ENCODE peak calls at places on chromosomes 13 and 19, in five cellular contexts. One of them, this sample, is unnamed.
A peak's percentile ranks its signal among the peaks of the same experiment; 100 is the strongest.

GRCh38 chr13:35499131-35500051 is 22.9 kb upstream of the MAB21L1 start:
- DNase-seq in CD4-positive, alpha-beta T cell: no peak
- DNase-seq in heart right ventricle: no peak
- DNase-seq in dorsolateral prefrontal cortex: no peak
- DNase-seq in adrenal gland: no peak
- DNase-seq in this sample: no peak

GRCh38 chr13:74681891-74682290 is 547.7 kb upstream of the KLF12 start:
- DNase-seq in CD4-positive, alpha-beta T cell: no peak
- DNase-seq in heart right ventricle: no peak
- DNase-seq in dorsolateral prefrontal cortex: no peak
- DNase-seq in adrenal gland: no peak
- DNase-seq in this sample: no peak

GRCh38 chr19:3287814-3288213 is 63.4 kb downstream of the CELF5 start:
- DNase-seq in CD4-positive, alpha-beta T cell: no peak
- DNase-seq in heart right ventricle: no peak
- DNase-seq in dorsolateral prefrontal cortex: no peak
- DNase-seq in adrenal gland: no peak
- DNase-seq in this sample: no peak

GRCh38 chr19:366951-367350 is 22.4 kb upstream of the MIER2 start:
- DNase-seq in CD4-positive, alpha-beta T cell: no peak
- DNase-seq in heart right ventricle: no peak
- DNase-seq in dorsolateral prefrontal cortex: no peak
- DNase-seq in adrenal gland: no peak
- DNase-seq in this sample: no peak

GRCh38 chr19:49011194-49011593 is 5.7 kb downstream of the LHB start:
- DNase-seq in CD4-positive, alpha-beta T cell: no peak
- DNase-seq in heart right ventricle: no peak
- DNase-seq in dorsolateral prefrontal cortex: no peak
- DNase-seq in adrenal gland: no peak
- DNase-seq in this sample: no peak

GRCh38 chr19:18208098-18208951 is 4.5 kb upstream of the RAB3A start:
- DNase-seq in CD4-positive, alpha-beta T cell: peak; percentile 49
- DNase-seq in heart right ventricle: peak; percentile 54
- DNase-seq in dorsolateral prefrontal cortex: no peak
- DNase-seq in adrenal gland: peak; percentile 50
- DNase-seq in this sample: no peak

GRCh38 chr19:10431943-10432735 is 11.8 kb downstream of the PDE4A start:
- DNase-seq in CD4-positive, alpha-beta T cell: peak; percentile 59
- DNase-seq in heart right ventricle: peak; percentile 82
- DNase-seq in dorsolateral prefrontal cortex: no peak
- DNase-seq in adrenal gland: peak; percentile 62
- DNase-seq in this sample: peak; percentile 72

GRCh38 chr19:4284176-4284958 is 5.3 kb downstream of the SHD start:
- DNase-seq in CD4-positive, alpha-beta T cell: no peak
- DNase-seq in heart right ventricle: no peak
- DNase-seq in dorsolateral prefrontal cortex: no peak
- DNase-seq in adrenal gland: no peak
- DNase-seq in this sample: no peak

GRCh38 chr13:82833928-82834327 is 1048.3 kb downstream of the SLITRK1 start:
- DNase-seq in CD4-positive, alpha-beta T cell: no peak
- DNase-seq in heart right ventricle: no peak
- DNase-seq in dorsolateral prefrontal cortex: no peak
- DNase-seq in adrenal gland: no peak
- DNase-seq in this sample: no peak

GRCh38 chr19:55536951-55537740 is at the start of gene SBK2:
- DNase-seq in CD4-positive, alpha-beta T cell: no peak
- DNase-seq in heart right ventricle: no peak
- DNase-seq in dorsolateral prefrontal cortex: no peak
- DNase-seq in adrenal gland: no peak
- DNase-seq in this sample: no peak

GRCh38 chr13:73740681-73741080 is 393.5 kb downstream of the KLF12 start:
- DNase-seq in CD4-positive, alpha-beta T cell: no peak
- DNase-seq in heart right ventricle: no peak
- DNase-seq in dorsolateral prefrontal cortex: peak; percentile 80
- DNase-seq in adrenal gland: no peak
- DNase-seq in this sample: no peak

GRCh38 chr19:29370276-29370675 is 155.5 kb upstream of the VSTM2B start:
- DNase-seq in CD4-positive, alpha-beta T cell: no peak
- DNase-seq in heart right ventricle: no peak
- DNase-seq in dorsolateral prefrontal cortex: no peak
- DNase-seq in adrenal gland: no peak
- DNase-seq in this sample: no peak

GRCh38 chr19:29375429-29376093 is 150.2 kb upstream of the VSTM2B start:
- DNase-seq in CD4-positive, alpha-beta T cell: no peak
- DNase-seq in heart right ventricle: no peak
- DNase-seq in dorsolateral prefrontal cortex: peak; percentile 11
- DNase-seq in adrenal gland: no peak
- DNase-seq in this sample: no peak

GRCh38 chr19:29372921-29373797 is 152.6 kb upstream of the VSTM2B start:
- DNase-seq in CD4-positive, alpha-beta T cell: no peak
- DNase-seq in heart right ventricle: no peak
- DNase-seq in dorsolateral prefrontal cortex: no peak
- DNase-seq in adrenal gland: no peak
- DNase-seq in this sample: no peak

GRCh38 chr19:29371766-29372415 is 153.9 kb upstream of the VSTM2B start:
- DNase-seq in CD4-positive, alpha-beta T cell: no peak
- DNase-seq in heart right ventricle: no peak
- DNase-seq in dorsolateral prefrontal cortex: no peak
- DNase-seq in adrenal gland: no peak
- DNase-seq in this sample: no peak

GRCh38 chr19:29372461-29372860 is 153.3 kb upstream of the VSTM2B start:
- DNase-seq in CD4-positive, alpha-beta T cell: no peak
- DNase-seq in heart right ventricle: no peak
- DNase-seq in dorsolateral prefrontal cortex: no peak
- DNase-seq in adrenal gland: no peak
- DNase-seq in this sample: no peak
- H3K27me3 ChIP-seq in CD4-positive, alpha-beta T cell: peaks cover 7% of the 10 kb centered on the region
- H3K27me3 ChIP-seq in heart right ventricle: no peaks in the 10 kb centered on the region
- H3K27me3 ChIP-seq in dorsolateral prefrontal cortex: no peaks in the 10 kb centered on the region
- H3K27me3 ChIP-seq in adrenal gland: no peaks in the 10 kb centered on the region
- H3K27me3 ChIP-seq in this sample: no peaks in the 10 kb centered on the region

GRCh38 chr19:8081569-8082550 is 29.3 kb downstream of the CCL25 start:
- DNase-seq in CD4-positive, alpha-beta T cell: no peak
- DNase-seq in heart right ventricle: no peak
- DNase-seq in dorsolateral prefrontal cortex: no peak
- DNase-seq in adrenal gland: no peak
- DNase-seq in this sample: no peak

GRCh38 chr19:8084152-8084551 is 31.6 kb downstream of the CCL25 start:
- DNase-seq in CD4-positive, alpha-beta T cell: no peak
- DNase-seq in heart right ventricle: no peak
- DNase-seq in dorsolateral prefrontal cortex: no peak
- DNase-seq in adrenal gland: no peak
- DNase-seq in this sample: no peak

GRCh38 chr19:8079988-8080387 is 27.4 kb downstream of the CCL25 start:
- DNase-seq in CD4-positive, alpha-beta T cell: no peak
- DNase-seq in heart right ventricle: no peak
- DNase-seq in dorsolateral prefrontal cortex: no peak
- DNase-seq in adrenal gland: no peak
- DNase-seq in this sample: no peak

GRCh38 chr19:8083141-8083540 is 30.6 kb downstream of the CCL25 start:
- DNase-seq in CD4-positive, alpha-beta T cell: no peak
- DNase-seq in heart right ventricle: no peak
- DNase-seq in dorsolateral prefrontal cortex: no peak
- DNase-seq in adrenal gland: no peak
- DNase-seq in this sample: no peak

GRCh38 chr19:8080832-8081231 is 28.3 kb downstream of the CCL25 start:
- DNase-seq in CD4-positive, alpha-beta T cell: no peak
- DNase-seq in heart right ventricle: no peak
- DNase-seq in dorsolateral prefrontal cortex: no peak
- DNase-seq in adrenal gland: no peak
- DNase-seq in this sample: no peak
- H3K27ac ChIP-seq in CD4-positive, alpha-beta T cell: no peak overlapping the region
- H3K27ac ChIP-seq in heart right ventricle: no peak overlapping the region
- H3K27ac ChIP-seq in dorsolateral prefrontal cortex: no peak overlapping the region
- H3K27ac ChIP-seq in adrenal gland: no peak overlapping the region
- H3K27ac ChIP-seq in this sample: no peak overlapping the region

GRCh38 chr13:71875823-71876222 is 8.8 kb upstream of the DACH1 start:
- DNase-seq in CD4-positive, alpha-beta T cell: no peak
- DNase-seq in heart right ventricle: no peak
- DNase-seq in dorsolateral prefrontal cortex: no peak
- DNase-seq in adrenal gland: no peak
- DNase-seq in this sample: no peak

GRCh38 chr13:71873418-71874276 is 6.6 kb upstream of the DACH1 start:
- DNase-seq in CD4-positive, alpha-beta T cell: no peak
- DNase-seq in heart right ventricle: no peak
- DNase-seq in dorsolateral prefrontal cortex: no peak
- DNase-seq in adrenal gland: no peak
- DNase-seq in this sample: no peak

GRCh38 chr13:71871844-71872243 is 4.8 kb upstream of the DACH1 start:
- DNase-seq in CD4-positive, alpha-beta T cell: no peak
- DNase-seq in heart right ventricle: no peak
- DNase-seq in dorsolateral prefrontal cortex: no peak
- DNase-seq in adrenal gland: no peak
- DNase-seq in this sample: no peak

GRCh38 chr13:71876648-71877279 is 9.8 kb upstream of the DACH1 start:
- DNase-seq in CD4-positive, alpha-beta T cell: no peak
- DNase-seq in heart right ventricle: no peak
- DNase-seq in dorsolateral prefrontal cortex: no peak
- DNase-seq in adrenal gland: no peak
- DNase-seq in this sample: no peak

GRCh38 chr13:71874490-71874889 is 7.5 kb upstream of the DACH1 start:
- DNase-seq in CD4-positive, alpha-beta T cell: no peak
- DNase-seq in heart right ventricle: no peak
- DNase-seq in dorsolateral prefrontal cortex: no peak
- DNase-seq in adrenal gland: no peak
- DNase-seq in this sample: no peak
- H3K27me3 ChIP-seq in CD4-positive, alpha-beta T cell: peaks cover 3% of the 10 kb centered on the region
- H3K27me3 ChIP-seq in heart right ventricle: no peaks in the 10 kb centered on the region
- H3K27me3 ChIP-seq in dorsolateral prefrontal cortex: peaks cover 9% of the 10 kb centered on the region
- H3K27me3 ChIP-seq in adrenal gland: no peaks in the 10 kb centered on the region
- H3K27me3 ChIP-seq in this sample: no peaks in the 10 kb centered on the region

GRCh38 chr13:98285852-98286594 is 109.0 kb upstream of the RNF113B start:
- DNase-seq in CD4-positive, alpha-beta T cell: no peak
- DNase-seq in heart right ventricle: no peak
- DNase-seq in dorsolateral prefrontal cortex: no peak
- DNase-seq in adrenal gland: no peak
- DNase-seq in this sample: no peak

GRCh38 chr13:98286814-98287213 is 109.7 kb upstream of the RNF113B start:
- DNase-seq in CD4-positive, alpha-beta T cell: no peak
- DNase-seq in heart right ventricle: no peak
- DNase-seq in dorsolateral prefrontal cortex: no peak
- DNase-seq in adrenal gland: no peak
- DNase-seq in this sample: no peak

GRCh38 chr13:98280176-98280510 is 103.1 kb upstream of the RNF113B start:
- DNase-seq in CD4-positive, alpha-beta T cell: no peak
- DNase-seq in heart right ventricle: no peak
- DNase-seq in dorsolateral prefrontal cortex: no peak
- DNase-seq in adrenal gland: no peak
- DNase-seq in this sample: no peak

GRCh38 chr13:98285317-98285716 is 108.2 kb upstream of the RNF113B start:
- DNase-seq in CD4-positive, alpha-beta T cell: no peak
- DNase-seq in heart right ventricle: no peak
- DNase-seq in dorsolateral prefrontal cortex: no peak
- DNase-seq in adrenal gland: no peak
- DNase-seq in this sample: no peak

DNA sequence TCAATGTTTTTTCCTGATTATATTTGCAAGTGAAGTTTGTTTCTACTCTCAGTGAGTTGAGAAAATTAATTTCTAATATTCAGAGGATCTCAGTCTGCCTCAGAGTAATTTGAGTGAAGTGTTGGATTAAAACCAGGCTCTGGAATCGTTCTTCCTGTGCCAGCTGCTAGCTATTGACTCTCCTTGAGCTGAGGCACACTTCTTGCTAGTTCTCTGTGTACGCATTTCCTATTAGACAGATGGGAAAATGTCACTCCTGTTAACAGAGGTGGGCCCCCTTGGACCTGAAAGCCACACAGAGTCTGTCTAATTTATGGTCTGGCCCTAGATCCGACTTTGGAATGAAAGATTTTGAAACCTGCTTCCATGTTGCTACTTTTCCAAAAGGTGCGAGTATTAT is 107.6 kb upstream of the RNF113B start:
- DNase-seq in CD4-positive, alpha-beta T cell: no peak
- DNase-seq in heart right ventricle: no peak
- DNase-seq in dorsolateral prefrontal cortex: no peak
- DNase-seq in adrenal gland: no peak
- DNase-seq in this sample: no peak
- H3K27ac ChIP-seq in CD4-positive, alpha-beta T cell: no peak overlapping the region
- H3K27ac ChIP-seq in heart right ventricle: no peak overlapping the region
- H3K27ac ChIP-seq in dorsolateral prefrontal cortex: no peak overlapping the region
- H3K27ac ChIP-seq in adrenal gland: no peak overlapping the region
- H3K27ac ChIP-seq in this sample: no peak overlapping the region

GRCh38 chr13:112071011-112071901 is 4.3 kb downstream of the SOX1 start:
- DNase-seq in CD4-positive, alpha-beta T cell: no peak
- DNase-seq in heart right ventricle: no peak
- DNase-seq in dorsolateral prefrontal cortex: no peak
- DNase-seq in adrenal gland: no peak
- DNase-seq in this sample: no peak
- H3K27me3 ChIP-seq in CD4-positive, alpha-beta T cell: peaks cover 75% of the 10 kb centered on the region
- H3K27me3 ChIP-seq in heart right ventricle: peaks cover 79% of the 10 kb centered on the region
- H3K27me3 ChIP-seq in dorsolateral prefrontal cortex: peaks cover 90% of the 10 kb centered on the region
- H3K27me3 ChIP-seq in adrenal gland: peaks cover 88% of the 10 kb centered on the region
- H3K27me3 ChIP-seq in this sample: peaks cover 37% of the 10 kb centered on the region